ENCODE peak calls at places on chromosomes 1 and 21, in eight cellular contexts. P, Q, R, W, I, C, T and S are unnamed samples.

GRCh38 chr1:222064388-222065201 is 322.7 kb upstream of the DUSP10 start:
- DNase-seq in R (no peak), P (peak; percentile 35), C (no peak), W (no peak), T (no peak), Q (no peak), I (no peak), S (no peak)

GRCh38 chr1:58848818-58849411 is 65.1 kb upstream of the JUN start:
- DNase-seq in P (peak; percentile 93), W (peak; percentile 54), T (peak; percentile 89), R (no peak), Q (no peak), I (no peak), C (no peak), S (peak; percentile 93)

GRCh38 chr1:244011251-244011650 is 39.8 kb upstream of the ZBTB18 start:
- DNase-seq in I (no peak), P (no peak), C (no peak), R (no peak), Q (no peak), T (no peak), W (no peak), S (no peak)

GRCh38 chr1:162988869-162989268 is 80.3 kb upstream of the RGS4 start:
- DNase-seq in T (no peak), Q (no peak), W (no peak), I (no peak), C (no peak), R (no peak), P (no peak), S (no peak)

GRCh38 chr1:203572134-203572625 is 54.5 kb upstream of the ATP2B4 start:
- DNase-seq in C (peak; percentile 93), W (no peak), R (no peak), Q (no peak), T (no peak), I (no peak), P (no peak), S (no peak)

GRCh38 chr1:58628987-58629598 is 52.0 kb upstream of the TACSTD2 start:
- DNase-seq in R (no peak), Q (no peak), P (peak; percentile 16), W (no peak), T (no peak), I (no peak), C (no peak), S (no peak)

GRCh38 chr1:2981981-2982614 is 39.2 kb upstream of the ACTRT2 start:
- DNase-seq in C (no peak), R (no peak), I (no peak), T (no peak), Q (no peak), W (no peak), P (no peak), S (no peak)

GRCh38 chr1:38123356-38123755 is 76.8 kb upstream of the POU3F1 start:
- DNase-seq in T (peak; percentile 86), R (no peak), P (no peak), C (no peak), I (no peak), W (no peak), Q (no peak), S (no peak)

GRCh38 chr1:200429221-200429751 is 19.4 kb upstream of the ZNF281 start:
- DNase-seq in Q (no peak), P (no peak), R (no peak), I (no peak), T (no peak), W (no peak), C (no peak), S (peak; percentile 71)

GRCh38 chr1:36327421-36328087 is 4.1 kb upstream of the EVA1B start:
- DNase-seq in W (no peak), Q (no peak), C (no peak), P (no peak), R (no peak), I (no peak), T (no peak), S (no peak)

GRCh38 chr1:94757931-94758330 is 62.2 kb upstream of the SLC44A3 start:
- DNase-seq in T (no peak), C (peak; percentile 74), I (peak; percentile 6), Q (no peak), W (peak; percentile 68), R (no peak), P (no peak), S (no peak)

GRCh38 chr21:25400427-25400826 is 206.9 kb downstream of the MRPL39 start:
- DNase-seq in R (no peak), T (no peak), P (no peak), W (no peak), Q (no peak), C (no peak), I (no peak), S (no peak)

GRCh38 chr1:109379422-109379821 is 18.3 kb downstream of the SORT1 start:
- DNase-seq in R (no peak), C (no peak), W (no peak), I (no peak), T (no peak), Q (no peak), P (no peak), S (no peak)

GRCh38 chr1:228081578-228082259 is 789 bp upstream of the ARF1 start:
- DNase-seq in R (no peak), C (peak; percentile 63), I (no peak), T (no peak), P (no peak), W (no peak), Q (no peak), S (no peak)

GRCh38 chr1:118294817-118295486 is 109.9 kb upstream of the SPAG17 start:
- DNase-seq in P (no peak), T (no peak), Q (no peak), I (no peak), C (peak; percentile 78), W (no peak), R (no peak), S (peak; percentile 2)

GRCh38 chr1:55064861-55065263 is 25.5 kb downstream of the PCSK9 start:
- DNase-seq in P (peak; percentile 21), T (no peak), W (peak; percentile 65), Q (peak; percentile 20), I (no peak), R (no peak), C (no peak), S (peak; percentile 37)

GRCh38 chr1:152029144-152029936 is 7.5 kb downstream of the S100A11 start:
- DNase-seq in I (no peak), C (no peak), P (no peak), R (no peak), T (no peak), Q (no peak), W (no peak), S (no peak)

GRCh38 chr1:104132386-104132973 is 382.8 kb downstream of the AMY1C start:
- DNase-seq in W (no peak), P (no peak), Q (peak; percentile 51), I (peak; percentile 3), T (no peak), R (no peak), C (peak; percentile 78), S (no peak)

GRCh38 chr1:161367684-161368398 is at the start of gene CFAP126:
- DNase-seq in C (peak; percentile 88), W (peak; percentile 41), I (peak; percentile 61), P (peak; percentile 17), R (no peak), Q (peak; percentile 66), T (no peak), S (peak; percentile 35)